ENCODE peak calls at places on chromosome 13, in seven cellular contexts. S, E, U, X, L, V and N are unnamed samples. For H3K27me3 and H3K4me1, the result is how much of the 10 kb centered on the place peaks cover.

GRCh38 chr13:26557393-26558073 is at the start of gene WASF3:
- DNase-seq in S (no peak), E (peak), U (peak), X (no peak), L (no peak), V (peak), N (peak)

GRCh38 chr13:105804561-105805190 is 730.8 kb downstream of the EFNB2 start:
- DNase-seq in S (no peak), E (no peak), U (peak), X (no peak), L (no peak), V (no peak), N (no peak)

GRCh38 chr13:40629678-40630384 is 36.6 kb downstream of the FOXO1 start:
- DNase-seq in S (no peak), E (no peak), U (no peak), X (peak), L (no peak), V (no peak), N (no peak)

GRCh38 chr13:24683833-24684599 is 3.8 kb downstream of the ATP12A start:
- DNase-seq in S (peak), E (peak), U (peak), X (peak), L (no peak), V (no peak), N (peak)

GRCh38 chr13:48588120-48588519 is 55.2 kb upstream of the RCBTB2 start:
- DNase-seq in S (no peak), E (no peak), U (no peak), X (no peak), L (no peak), V (no peak), N (no peak)

GRCh38 chr13:60583911-60584753 is 187.1 kb downstream of the TDRD3 start:
- DNase-seq in S (no peak), E (no peak), U (no peak), X (no peak), L (no peak), V (no peak), N (peak)

GRCh38 chr13:27920677-27921420 is 1.0 kb downstream of the PDX1 start:
- DNase-seq in S (no peak), E (no peak), U (no peak), X (no peak), L (no peak), V (no peak), N (no peak)

GRCh38 chr13:62280590-62280989 is 864.9 kb upstream of the PCDH20 start:
- DNase-seq in S (no peak), E (no peak), U (no peak), X (peak), L (no peak), V (no peak), N (no peak)

GRCh38 chr13:40402931-40403412 is 263.5 kb downstream of the FOXO1 start:
- DNase-seq in S (no peak), E (no peak), U (no peak), X (no peak), L (no peak), V (no peak), N (no peak)

GRCh38 chr13:67736646-67737420 is 506.7 kb upstream of the PCDH9 start:
- DNase-seq in S (no peak), E (no peak), U (no peak), X (peak), L (no peak), V (no peak), N (peak)

GRCh38 chr13:54185785-54186184 is 1157.2 kb downstream of the OLFM4 start:
- DNase-seq in S (no peak), E (no peak), U (no peak), X (peak), L (no peak), V (no peak), N (peak)

GRCh38 chr13:106525865-106526264 is 9.6 kb downstream of the EFNB2 start:
- DNase-seq in S (no peak), E (no peak), U (no peak), X (no peak), L (no peak), V (no peak), N (no peak)

GRCh38 chr13:104584481-104584880 is 1518.3 kb upstream of the SLC10A2 start:
- DNase-seq in S (no peak), E (no peak), U (no peak), X (no peak), L (no peak), V (no peak), N (no peak)

GRCh38 chr13:46615888-46616531 is 63.0 kb downstream of the LRCH1 start:
- DNase-seq in S (no peak), E (no peak), U (no peak), X (no peak), L (no peak), V (no peak), N (no peak)

GRCh38 chr13:78608705-78609463 is 5.5 kb upstream of the POU4F1 start:
- DNase-seq in S (no peak), E (no peak), U (no peak), X (no peak), L (no peak), V (no peak), N (no peak)

GRCh38 chr13:33134213-33134612 is 118.0 kb downstream of the KL start:
- DNase-seq in S (no peak), E (no peak), U (no peak), X (no peak), L (no peak), V (no peak), N (no peak)

GRCh38 chr13:76153239-76153638 is 517.1 kb downstream of the LMO7 start:
- DNase-seq in S (no peak), E (no peak), U (no peak), X (no peak), L (no peak), V (no peak), N (no peak)

GRCh38 chr13:79503069-79503468 is 22.1 kb downstream of the NDFIP2 start:
- DNase-seq in S (no peak), E (no peak), U (no peak), X (no peak), L (no peak), V (no peak), N (no peak)

GRCh38 chr13:27296496-27296895 is 25.9 kb downstream of the RASL11A start:
- DNase-seq in S (no peak), E (no peak), U (no peak), X (no peak), L (no peak), V (no peak), N (no peak)

GRCh38 chr13:36822786-36823185 is 3.8 kb downstream of the RFXAP start:
- DNase-seq in S (no peak), E (no peak), U (no peak), X (no peak), L (no peak), V (no peak), N (no peak)

GRCh38 chr13:111337206-111337605 is 16.8 kb downstream of the TEX29 start:
- DNase-seq in S (no peak), E (no peak), U (peak), X (no peak), L (no peak), V (no peak), N (no peak)

GRCh38 chr13:46389985-46390384 is 2.9 kb upstream of the RUBCNL start:
- DNase-seq in S (no peak), E (no peak), U (no peak), X (no peak), L (no peak), V (no peak), N (peak)

GRCh38 chr13:39970177-39970846 is 314.9 kb downstream of the COG6 start:
- DNase-seq in S (no peak), E (no peak), U (no peak), X (no peak), L (no peak), V (no peak), N (no peak)

GRCh38 chr13:100403675-100404074 is 184.9 kb downstream of the GGACT start:
- DNase-seq in S (no peak), E (no peak), U (no peak), X (no peak), L (no peak), V (no peak), N (no peak)

GRCh38 chr13:35672611-35673010 is 196.1 kb upstream of the MAB21L1 start:
- DNase-seq in S (no peak), E (no peak), U (no peak), X (no peak), L (no peak), V (no peak), N (no peak)

GRCh38 chr13:31431722-31432137 is 232.0 kb downstream of the B3GLCT start:
- DNase-seq in S (peak), E (peak), U (peak), X (peak), L (no peak), V (no peak), N (peak)

GRCh38 chr13:44305845-44306244 is 67.8 kb upstream of the SERP2 start:
- DNase-seq in S (no peak), E (no peak), U (no peak), X (no peak), L (no peak), V (no peak), N (no peak)
- H3K27me3 ChIP-seq in S (under half), E (under half), U (under half), X (under half), L (under half), V (under half), N (under half)

GRCh38 chr13:95392597-95392996 is 91.3 kb upstream of the ABCC4 start:
- DNase-seq in S (no peak), E (no peak), U (no peak), X (peak), L (no peak), V (no peak), N (no peak)
- H3K27ac ChIP-seq in S (no peak), E (no peak), U (no peak), X (no peak), L (no peak), V (no peak), N (no peak)

DNA sequence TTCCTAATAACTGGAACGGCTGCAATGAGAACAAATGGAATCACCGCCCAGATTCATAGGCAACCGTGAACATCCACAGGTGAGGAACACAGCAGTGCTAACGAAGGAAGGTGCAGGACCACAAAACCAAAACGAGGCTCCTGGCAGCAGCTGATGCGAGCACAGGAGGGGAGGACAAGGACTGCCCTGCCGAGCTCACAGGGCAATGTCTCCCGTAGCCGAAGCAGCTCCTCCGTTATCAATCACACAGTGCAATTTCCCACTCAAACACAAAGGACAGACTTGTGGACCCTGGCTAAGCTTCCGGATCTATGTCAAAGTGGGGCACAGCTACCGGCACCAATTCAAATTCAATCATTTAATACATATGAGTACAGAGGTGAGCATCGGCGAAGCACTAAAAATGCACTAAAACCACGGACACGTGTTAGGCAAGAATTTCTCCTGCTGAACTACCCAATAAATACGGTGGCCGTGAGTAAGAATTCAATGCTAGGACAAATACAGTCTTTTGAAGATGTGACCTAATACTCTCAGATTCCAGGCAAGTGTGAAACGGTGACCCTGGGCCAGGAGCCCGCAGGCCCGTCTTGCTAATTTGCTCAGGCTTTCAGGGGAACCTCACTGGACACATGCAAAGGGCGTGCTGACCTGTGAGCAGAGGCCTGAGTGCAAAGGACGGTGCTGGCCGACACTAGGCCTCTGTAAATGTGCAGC is 70.4 kb downstream of the STK24 start:
- DNase-seq in S (no peak), E (no peak), U (no peak), X (no peak), L (no peak), V (no peak), N (no peak)
- H3K4me1 ChIP-seq in S (half or more), E (half or more), U (half or more), X (under half), L (under half), V (half or more), N (under half)

DNA sequence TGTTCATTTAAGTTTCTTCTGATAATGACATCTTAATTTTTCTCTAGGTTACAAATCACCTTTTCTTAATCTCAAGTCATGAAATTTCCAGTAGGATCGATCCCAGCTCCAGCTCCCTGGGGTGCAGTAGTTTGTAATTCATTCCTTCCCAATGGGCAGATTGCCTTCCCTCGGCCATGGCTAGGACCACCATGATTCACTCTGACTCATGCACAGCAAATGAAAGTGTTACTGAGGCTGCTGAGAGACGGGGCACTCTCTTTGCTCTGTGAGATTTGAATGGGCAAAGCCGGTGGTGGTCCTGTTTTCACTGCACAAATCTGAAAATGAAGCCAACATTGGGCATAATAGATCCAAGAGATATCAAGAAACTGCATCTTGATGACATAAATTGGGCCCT is 202.8 kb upstream of the IRS2 start:
- DNase-seq in S (no peak), E (no peak), U (no peak), X (no peak), L (no peak), V (no peak), N (no peak)
- H3K27me3 ChIP-seq in S (under half), E (under half), U (under half), X (under half), L (under half), V (under half), N (half or more)